ENCODE peak calls at places on chromosomes 12 and 14, in four cellular contexts. G is CD8-positive, alpha-beta T cell; R is NCI-H1694 treated with DMSO at 0.1 percent for 48 hours; Z is NCI-H446. W is an unnamed sample.

GRCh38 chr14:65290830-65291229 is 121.7 kb upstream of the FUT8 start:
- DNase-seq in R (no peak), Z (no peak), G (no peak), W (no peak)

GRCh38 chr12:10031318-10031717 is 836 bp downstream of the CLEC9A start:
- DNase-seq in G (no peak), R (no peak), Z (no peak), W (no peak)

GRCh38 chr14:51821822-51822221 is 38.6 kb upstream of the GNG2 start:
- DNase-seq in Z (no peak), R (no peak), G (no peak), W (no peak)

GRCh38 chr12:100382327-100382726 is 25.5 kb downstream of the SLC17A8 start:
- DNase-seq in Z (no peak), R (no peak), G (no peak), W (no peak)

GRCh38 chr14:24504425-24504824 is 3.6 kb downstream of the CMA1 start:
- DNase-seq in R (no peak), G (no peak), Z (no peak), W (no peak)

GRCh38 chr12:39692258-39692853 is 72.8 kb upstream of the ABCD2 start:
- DNase-seq in Z (no peak), G (no peak), R (peak; percentile 7), W (no peak)

GRCh38 chr12:132702640-132703039 is 8.0 kb upstream of the PGAM5 start:
- DNase-seq in R (no peak), G (no peak), Z (no peak), W (no peak)

GRCh38 chr14:99359906-99360305 is 87.9 kb upstream of the BCL11B start:
- DNase-seq in G (no peak), Z (no peak), R (no peak), W (no peak)

GRCh38 chr14:20802341-20803084 is at the start of gene RNASE1:
- DNase-seq in G (no peak), R (no peak), Z (no peak), W (no peak)

GRCh38 chr14:79011091-79011919 is 841.1 kb downstream of the NRXN3 start:
- DNase-seq in G (no peak), Z (peak; percentile 37), R (peak; percentile 56), W (no peak)

GRCh38 chr12:92899388-92900001 is 29.6 kb downstream of the EEA1 start:
- DNase-seq in G (no peak), Z (peak; percentile 65), R (no peak), W (no peak)

GRCh38 chr12:14824012-14824634 is 10.1 kb upstream of the SMCO3 start:
- DNase-seq in R (no peak), G (no peak), Z (no peak), W (no peak)

GRCh38 chr12:84857809-84858208 is 54.8 kb downstream of the SLC6A15 start:
- DNase-seq in R (no peak), G (no peak), Z (no peak), W (no peak)

GRCh38 chr12:124745891-124746570 is 117.6 kb downstream of the SCARB1 start:
- DNase-seq in R (peak; percentile 93), Z (peak; percentile 88), G (no peak), W (no peak)

GRCh38 chr12:112532106-112532505 is 113.4 kb downstream of the PTPN11 start:
- DNase-seq in Z (no peak), G (no peak), R (no peak), W (no peak)

GRCh38 chr12:9347328-9348127 is 139.3 kb upstream of the PZP start:
- DNase-seq in R (no peak), G (no peak), Z (no peak), W (no peak)

GRCh38 chr14:106850913-106851825 is 1324.8 kb downstream of the TMEM121 start:
- DNase-seq in Z (no peak), G (no peak), R (no peak), W (no peak)

GRCh38 chr12:4435537-4435936 is 10.1 kb downstream of the FGF6 start:
- DNase-seq in G (no peak), Z (no peak), R (no peak), W (no peak)

GRCh38 chr12:87329076-87329863 is 699.9 kb downstream of the C12orf50 start:
- DNase-seq in R (no peak), Z (no peak), G (no peak), W (no peak)

GRCh38 chr12:122184522-122184921 is 1.6 kb downstream of the LRRC43 start:
- DNase-seq in G (no peak), Z (no peak), R (no peak), W (no peak)

GRCh38 chr14:105091335-105092123 is 26.3 kb upstream of the GPR132 start:
- DNase-seq in Z (no peak), R (peak; percentile 72), G (no peak), W (no peak)

GRCh38 chr12:27573972-27574371 is 50.0 kb downstream of the PPFIBP1 start:
- DNase-seq in G (no peak), Z (no peak), R (no peak), W (no peak)

W was measured in T-helper 9 cell.